ENCODE peak calls at places on chromosomes 4 and X, in five cellular contexts. Q, U, Z, R and S are unnamed samples.

GRCh38 chr4:31071807-31072486 is 351.8 kb downstream of the PCDH7 start:
- DNase-seq in U (no peak), Z (no peak), Q (no peak), R (no peak), S (no peak)

GRCh38 chrX:29295987-29296680 is 708.9 kb downstream of the IL1RAPL1 start:
- DNase-seq in Q (peak; percentile 59), R (no peak), U (no peak), Z (no peak), S (no peak)

GRCh38 chr4:83431200-83431599 is 24.4 kb downstream of the HELQ start:
- DNase-seq in R (no peak), Z (no peak), U (no peak), Q (no peak), S (no peak)

GRCh38 chrX:42485621-42486020 is 292.3 kb downstream of the PPP1R2C start:
- DNase-seq in U (no peak), Q (peak; percentile 31), Z (no peak), R (no peak), S (no peak)

GRCh38 chr4:5381981-5382441 is 326.3 kb downstream of the EVC2 start:
- DNase-seq in Q (peak; percentile 48), Z (no peak), R (no peak), U (no peak), S (no peak)

GRCh38 chrX:41664307-41665299 is 24.2 kb upstream of the GPR34 start:
- DNase-seq in R (no peak), Q (no peak), U (no peak), Z (peak; percentile 37), S (peak; percentile 8)

GRCh38 chrX:116462843-116463242 is at the start of gene CT83:
- DNase-seq in Q (no peak), Z (no peak), R (no peak), U (no peak), S (no peak)

GRCh38 chr4:87632469-87632868 is 17.6 kb upstream of the DMP1 start:
- DNase-seq in U (no peak), Z (no peak), R (no peak), Q (peak; percentile 5), S (no peak)

GRCh38 chrX:72028701-72029470 is 102.8 kb downstream of the RTL5 start:
- DNase-seq in R (no peak), Q (no peak), U (peak; percentile 9), Z (no peak), S (no peak)

GRCh38 chrX:136477026-136477425 is 10.7 kb upstream of the BRS3 start:
- DNase-seq in Z (no peak), R (no peak), U (no peak), Q (no peak), S (no peak)

GRCh38 chr4:142875117-142875516 is 29.0 kb upstream of the INPP4B start:
- DNase-seq in R (no peak), Z (peak; percentile 9), U (no peak), Q (no peak), S (no peak)

GRCh38 chr4:1490011-1490905 is 84.0 kb upstream of the NKX1-1 start:
- DNase-seq in Q (no peak), U (no peak), Z (no peak), R (peak; percentile 20), S (no peak)

GRCh38 chr4:183505556-183506388 is 914 bp downstream of the ING2 start:
- DNase-seq in U (peak; percentile 90), R (peak; percentile 92), Z (peak; percentile 87), Q (peak; percentile 90), S (peak; percentile 64)

GRCh38 chr4:107548211-107548905 is 171.7 kb downstream of the PAPSS1 start:
- DNase-seq in R (no peak), U (no peak), Q (peak; percentile 34), Z (no peak), S (no peak)

GRCh38 chr4:15809058-15809457 is 30.9 kb downstream of the CD38 start:
- DNase-seq in Q (no peak), Z (peak; percentile 45), R (no peak), U (no peak), S (peak; percentile 26)

GRCh38 chrX:124478046-124478445 is 131.7 kb downstream of the SH2D1A start:
- DNase-seq in Z (no peak), R (no peak), Q (no peak), U (no peak), S (no peak)

GRCh38 chrX:14779589-14779988 is 93.3 kb downstream of the FANCB start:
- DNase-seq in R (no peak), U (no peak), Z (no peak), Q (no peak), S (no peak)

GRCh38 chr4:138821321-138821720 is 194.3 kb upstream of the NOCT start:
- DNase-seq in Z (no peak), Q (no peak), R (no peak), U (no peak), S (no peak)

GRCh38 chr4:48739560-48740019 is 40.5 kb downstream of the FRYL start:
- DNase-seq in R (no peak), U (no peak), Z (peak; percentile 56), Q (no peak), S (no peak)

GRCh38 chr4:121819216-121819980 is 4.3 kb downstream of the CCNA2 start:
- DNase-seq in Q (peak; percentile 15), Z (no peak), U (no peak), R (no peak), S (no peak)

GRCh38 chr4:142883433-142883832 is 37.3 kb upstream of the INPP4B start:
- DNase-seq in Q (peak; percentile 11), U (no peak), R (no peak), Z (peak; percentile 15), S (no peak)

GRCh38 chrX:70998402-70999027 is 67.6 kb upstream of the SLC7A3 start:
- DNase-seq in Q (peak; percentile 56), Z (peak; percentile 31), R (no peak), U (peak; percentile 19), S (peak; percentile 3)

GRCh38 chr4:95547708-95548471 is 883 bp downstream of the UNC5C start:
- DNase-seq in Z (peak; percentile 2), R (no peak), Q (peak; percentile 58), U (peak; percentile 23), S (no peak)

GRCh38 chr4:31793907-31794306 is 1073.7 kb downstream of the PCDH7 start:
- DNase-seq in Z (no peak), U (no peak), Q (no peak), R (no peak), S (no peak)

GRCh38 chrX:154541896-154542722 is 4.5 kb downstream of the G6PD start:
- DNase-seq in Z (no peak), R (peak; percentile 69), U (peak; percentile 57), Q (peak; percentile 96), S (no peak)

GRCh38 chr4:137755033-137755471 is 222.8 kb upstream of the PCDH18 start:
- DNase-seq in R (no peak), Z (no peak), Q (peak; percentile 51), U (no peak), S (no peak)

GRCh38 chr4:109846395-109847098 is 1.4 kb upstream of the LRIT3 start:
- DNase-seq in U (peak; percentile 48), Z (no peak), R (no peak), Q (no peak), S (no peak)

GRCh38 chrX:9807355-9808182 is 21.3 kb downstream of the SHROOM2 start:
- DNase-seq in R (no peak), U (peak; percentile 27), Q (no peak), Z (no peak), S (no peak)

GRCh38 chr4:56289934-56290333 is 97.4 kb downstream of the AASDH start:
- DNase-seq in R (no peak), Z (no peak), U (no peak), Q (no peak), S (no peak)

GRCh38 chr4:18292411-18292810 is 270.9 kb upstream of the LCORL start:
- DNase-seq in Q (no peak), R (no peak), Z (no peak), U (no peak), S (no peak)

GRCh38 chr4:23902203-23902602 is 12.4 kb upstream of the PPARGC1A start:
- DNase-seq in Q (no peak), U (no peak), R (no peak), Z (no peak), S (no peak)
- TF ChIP-seq CTCF in Q (no peak), U (no peak), R (no peak), Z (no peak), S (peak; percentile 28)

DNA sequence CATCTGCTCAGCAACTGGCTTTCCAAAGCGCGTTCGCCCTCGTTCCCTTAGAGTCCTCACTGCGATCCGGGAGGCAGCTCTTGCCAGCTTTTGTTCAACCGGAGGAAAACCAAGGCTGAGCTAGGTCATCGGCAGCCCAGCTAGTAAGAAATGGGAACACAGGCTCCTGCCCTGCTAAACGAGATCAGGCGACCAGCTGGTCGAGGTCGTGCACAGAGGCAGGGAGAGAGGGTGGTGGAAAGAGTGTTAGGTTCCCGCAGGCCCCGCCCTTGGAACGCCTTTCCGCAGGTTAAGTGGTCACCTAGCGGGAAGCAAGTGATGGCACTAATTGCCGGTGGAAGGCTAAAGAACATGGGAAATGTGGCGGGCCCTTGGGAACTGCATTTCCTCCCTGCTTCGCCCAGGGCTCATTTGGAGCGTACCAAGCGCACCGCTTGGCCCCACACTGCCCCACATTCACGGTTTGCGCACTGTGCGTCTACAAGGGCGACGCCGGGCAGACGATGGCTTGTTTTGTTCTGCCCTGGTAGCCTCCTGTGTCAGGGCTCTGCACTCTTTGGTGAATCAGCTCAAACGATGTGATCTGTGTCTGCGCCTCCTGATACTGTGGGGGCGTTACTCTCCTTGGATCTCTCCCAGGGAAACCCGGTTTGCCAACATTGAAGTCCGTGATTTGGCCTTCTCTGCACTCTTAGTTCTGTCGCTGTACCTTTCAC is 7.2 kb upstream of the PRDM8 start:
- DNase-seq in R (no peak), Q (no peak), Z (no peak), U (no peak), S (no peak)
- H3K4me3 ChIP-seq in R (no peak overlapping the region), Q (no peak overlapping the region), Z (no peak overlapping the region), U (no peak overlapping the region), S (no peak overlapping the region)

DNA sequence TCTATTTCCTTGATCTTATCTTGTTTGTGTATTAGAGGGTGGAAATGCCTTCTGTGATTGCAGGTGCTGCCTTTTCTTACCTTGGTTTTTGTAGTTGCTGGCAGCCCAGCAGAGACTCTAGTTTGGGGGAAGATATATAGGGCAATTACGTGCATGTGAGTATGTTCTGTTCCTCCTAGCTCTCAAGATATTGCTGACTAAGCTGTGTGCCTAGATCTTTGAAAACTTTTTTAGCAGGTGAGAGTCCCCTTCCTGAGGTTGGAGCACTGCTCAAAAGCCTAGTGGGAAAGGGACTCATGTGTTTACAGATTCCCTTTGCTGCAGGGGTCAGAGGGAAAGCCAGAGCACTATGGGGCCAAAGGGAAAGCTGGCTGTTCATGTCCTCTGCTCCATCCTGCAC is 136.1 kb downstream of the VSIG4 start:
- DNase-seq in Q (no peak), Z (no peak), U (no peak), R (no peak), S (no peak)
- TF ChIP-seq CTCF in Q (no peak), Z (no peak), U (no peak), R (no peak), S (no peak)

GRCh38 chr4:146654648-146654975 is 15.9 kb downstream of the POU4F2 start:
- DNase-seq in R (no peak), U (no peak), Z (no peak), Q (peak; percentile 12), S (no peak)
- H3K4me3 ChIP-seq in R (peak overlapping the region; percentile 36), U (peak overlapping the region; percentile 20), Z (no peak overlapping the region), Q (peak overlapping the region; percentile 36), S (no peak overlapping the region)

GRCh38 chr4:37138019-37138653 is 106.4 kb upstream of the NWD2 start:
- DNase-seq in R (no peak), Z (peak; percentile 48), U (no peak), Q (no peak), S (no peak)
- TF ChIP-seq CTCF in R (no peak), Z (no peak), U (no peak), Q (no peak), S (peak; percentile 6)

GRCh38 chrX:110321081-110321480 is 3.2 kb upstream of the AMMECR1 start:
- DNase-seq in U (no peak), R (no peak), Z (no peak), Q (no peak), S (no peak)
- H3K4me3 ChIP-seq in U (no peak overlapping the region), R (no peak overlapping the region), Z (no peak overlapping the region), Q (no peak overlapping the region), S (no peak overlapping the region)